ENCODE peak calls at places on chromosome 7, in seven cellular contexts. M is astrocyte of the cerebellum, H is fibroblast of lung, Z is coronary artery, O is heart left ventricle, A is A549, P is IMR-90. N is an unnamed sample.

GRCh38 chr7:66628361-66629221 is at the start of gene KCTD7:
- DNase-seq in Z (peak), A (peak), O (peak), P (peak), M (peak), H (peak), N (peak)

GRCh38 chr7:82697897-82698296 is 254.3 kb upstream of the CACNA2D1 start:
- DNase-seq in A (no peak), O (no peak), H (peak), M (peak), Z (no peak), P (peak), N (no peak)

GRCh38 chr7:158973440-158973839 is 117.1 kb downstream of the DYNC2I1 start:
- DNase-seq in O (no peak), A (no peak), P (no peak), Z (no peak), M (no peak), H (no peak), N (peak)

GRCh38 chr7:19376591-19376990 is 231.4 kb upstream of the FERD3L start:
- DNase-seq in H (peak), P (peak), M (no peak), A (no peak), O (no peak), Z (no peak), N (peak)

GRCh38 chr7:53191296-53191695 is 155.9 kb downstream of the POM121L12 start:
- DNase-seq in A (no peak), M (no peak), P (no peak), Z (no peak), O (no peak), H (no peak), N (no peak)

GRCh38 chr7:121138262-121138933 is 149.9 kb downstream of the CPED1 start:
- DNase-seq in M (no peak), P (no peak), O (no peak), H (peak), A (no peak), Z (no peak), N (peak)

GRCh38 chr7:70788276-70788675 is 343.7 kb upstream of the GALNT17 start:
- DNase-seq in Z (no peak), A (no peak), M (no peak), O (no peak), H (no peak), P (no peak), N (peak)

GRCh38 chr7:128206017-128206746 is 34.9 kb upstream of the LEP start:
- DNase-seq in Z (no peak), O (no peak), P (no peak), H (no peak), A (no peak), M (no peak), N (no peak)

GRCh38 chr7:66535414-66536329 is 93.0 kb upstream of the KCTD7 start:
- DNase-seq in Z (no peak), P (no peak), A (no peak), M (no peak), H (no peak), O (no peak), N (no peak)

GRCh38 chr7:149885191-149886017 is 11.6 kb downstream of the ATP6V0E2 start:
- DNase-seq in O (no peak), Z (peak), M (peak), A (no peak), P (no peak), H (no peak), N (no peak)

GRCh38 chr7:154178890-154179289 is 126.7 kb downstream of the DPP6 start:
- DNase-seq in Z (no peak), O (no peak), P (no peak), H (no peak), M (no peak), A (no peak), N (no peak)

GRCh38 chr7:44075296-44076075 is 6.8 kb downstream of the POLM start:
- DNase-seq in M (no peak), Z (no peak), O (peak), P (no peak), A (no peak), H (no peak), N (no peak)

GRCh38 chr7:73679709-73680108 is 3.5 kb downstream of the DNAJC30 start:
- DNase-seq in H (no peak), M (no peak), P (no peak), A (no peak), O (no peak), Z (no peak), N (no peak)

GRCh38 chr7:155621418-155621980 is 23.0 kb upstream of the RBM33 start:
- DNase-seq in M (no peak), A (no peak), O (no peak), Z (no peak), P (no peak), H (no peak), N (no peak)

GRCh38 chr7:155619634-155620271 is 24.7 kb upstream of the RBM33 start:
- DNase-seq in A (no peak), O (no peak), H (no peak), P (no peak), Z (no peak), M (no peak), N (no peak)

GRCh38 chr7:155620497-155620896 is 24.0 kb upstream of the RBM33 start:
- DNase-seq in O (no peak), M (no peak), A (no peak), H (no peak), P (no peak), Z (no peak), N (no peak)

GRCh38 chr7:155618708-155619633 is 25.5 kb upstream of the RBM33 start:
- DNase-seq in A (peak), M (no peak), Z (no peak), O (no peak), H (peak), P (peak), N (peak)
- H3K4me3 ChIP-seq in A (peak), M (no peak), Z (no peak), O (no peak), H (no peak), P (no peak), N (no peak)

DNA sequence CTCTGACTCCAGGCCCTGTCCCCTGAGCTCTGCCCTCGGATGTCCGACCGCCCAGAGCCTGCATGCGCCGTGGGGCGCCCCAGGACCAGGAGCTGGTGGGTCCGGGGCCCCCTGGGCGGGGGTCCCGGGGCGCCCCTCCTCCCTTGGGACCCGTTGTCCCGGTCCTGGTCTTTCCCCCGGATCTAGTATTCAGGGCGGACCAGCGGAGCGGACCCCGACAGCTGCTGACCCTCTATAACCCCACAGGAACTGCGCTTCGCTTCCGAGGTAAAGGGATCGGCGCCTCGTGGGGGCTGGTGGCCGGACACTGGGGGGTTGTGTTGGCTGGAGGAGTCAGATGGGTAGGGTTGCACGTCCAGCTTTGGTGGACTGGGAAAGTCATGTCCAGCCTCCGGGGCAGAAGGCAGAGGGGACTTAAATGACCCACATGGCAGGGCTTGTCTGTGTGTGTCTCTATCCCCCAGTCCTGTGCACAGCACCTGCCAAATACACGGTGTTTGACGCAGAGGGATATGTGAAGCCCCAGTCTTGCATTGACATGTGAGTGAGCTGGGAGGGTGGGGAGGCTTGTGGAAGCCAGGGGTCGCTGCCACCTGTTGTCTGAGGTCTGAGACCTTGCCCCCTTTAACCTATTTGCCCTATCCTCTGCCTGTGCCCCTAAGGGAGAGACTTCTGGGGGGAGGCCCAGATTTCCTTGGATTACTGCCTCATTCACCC is 548 bp downstream of the MOSPD3 start:
- DNase-seq in O (no peak), H (no peak), A (no peak), P (no peak), M (no peak), Z (no peak), N (no peak)
- TF ChIP-seq CTCF in O (no peak), H (peak), A (no peak), P (no peak), M (peak), Z (no peak), N (peak)

DNA sequence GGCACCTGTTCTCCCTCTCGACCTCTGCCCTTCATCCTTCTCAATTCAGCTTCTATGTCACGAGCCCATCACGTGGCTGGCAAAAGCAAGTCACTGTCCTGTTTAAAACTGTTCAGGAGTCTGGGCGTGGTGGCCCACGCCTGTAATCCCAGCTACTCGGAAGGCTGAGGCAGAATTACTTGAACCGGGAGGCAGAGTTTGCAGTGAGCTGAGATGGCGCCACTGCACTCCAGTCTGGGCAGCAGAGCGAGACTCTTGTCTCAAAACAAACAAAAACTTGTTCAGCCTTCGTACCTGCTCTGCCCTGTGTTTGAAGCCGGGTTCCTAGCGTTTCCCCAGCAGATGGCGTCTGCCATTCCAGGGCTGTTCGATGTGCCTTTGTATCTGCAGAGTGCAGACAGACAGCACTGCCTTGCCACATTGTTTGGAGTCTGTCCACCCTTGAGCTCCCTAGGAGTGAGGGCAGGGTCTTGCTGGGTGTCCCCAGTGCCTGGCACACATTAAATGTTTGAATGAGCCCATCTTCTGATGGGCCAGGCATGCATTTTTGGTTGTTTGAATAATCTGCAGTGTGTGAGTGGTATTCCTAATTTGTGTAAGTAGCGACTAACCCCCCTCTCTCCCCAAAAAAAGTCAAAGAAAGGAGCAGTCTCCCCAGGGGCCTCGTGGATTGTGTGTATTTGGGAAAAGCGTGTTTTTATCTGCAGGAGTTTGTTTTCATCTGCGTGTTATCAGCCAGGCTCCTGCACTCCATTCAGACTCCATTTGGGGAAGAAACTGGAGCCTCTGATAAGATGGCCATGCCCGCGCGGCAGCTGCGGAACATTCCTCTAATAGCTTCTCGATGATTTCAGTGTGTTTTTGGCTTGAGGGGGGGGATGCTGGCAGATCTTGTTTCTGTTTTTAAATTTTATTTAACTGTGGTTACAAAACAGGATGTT is 61.2 kb downstream of the DNAJB6 start:
- DNase-seq in O (peak), H (peak), M (no peak), P (peak), Z (no peak), A (peak), N (peak)
- H3K4me3 ChIP-seq in O (peak), H (peak), M (no peak), P (no peak), Z (peak), A (no peak), N (peak)

GRCh38 chr7:103071000-103071399 is 3.6 kb downstream of the FBXL13 start:
- DNase-seq in O (no peak), A (no peak), P (no peak), Z (no peak), H (no peak), M (no peak), N (no peak)

GRCh38 chr7:103063895-103064294 is 10.7 kb downstream of the FBXL13 start:
- DNase-seq in P (no peak), O (no peak), Z (no peak), A (peak), M (no peak), H (no peak), N (no peak)

GRCh38 chr7:103068429-103069403 is 5.9 kb downstream of the FBXL13 start:
- DNase-seq in P (no peak), H (no peak), Z (no peak), M (no peak), O (no peak), A (no peak), N (no peak)

DNA sequence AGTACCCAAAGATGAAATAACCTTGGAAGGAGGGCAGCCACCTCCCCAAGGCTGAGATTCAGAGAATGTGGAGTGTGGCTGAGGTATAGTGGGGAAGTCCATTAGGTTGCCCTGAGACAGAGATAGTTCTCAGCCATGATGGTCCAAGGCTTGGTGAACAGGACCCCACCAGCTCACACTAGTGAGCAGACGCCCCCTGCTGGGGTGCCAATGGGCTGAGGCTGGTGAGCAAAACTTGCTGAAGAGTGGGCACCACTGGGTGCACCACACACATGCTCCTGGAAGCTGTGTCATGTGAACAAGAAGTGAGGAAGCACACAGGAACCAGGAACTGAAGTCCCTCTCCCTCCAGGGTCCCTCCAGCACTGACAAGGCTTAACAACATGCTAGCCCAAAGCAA is 8.9 kb downstream of the FBXL13 start:
- DNase-seq in A (peak), O (no peak), H (peak), M (no peak), Z (no peak), P (peak), N (peak)
- TF ChIP-seq CTCF in A (peak), O (peak), H (peak), M (peak), Z (no peak), P (peak), N (peak)

GRCh38 chr7:1531979-1532455 is 1.5 kb downstream of the MAFK start:
- DNase-seq in Z (peak), M (no peak), H (no peak), A (no peak), P (no peak), O (no peak), N (no peak)

GRCh38 chr7:1532456-1533254 is 2.2 kb downstream of the MAFK start:
- DNase-seq in H (peak), P (peak), O (peak), Z (peak), A (peak), M (no peak), N (peak)

GRCh38 chr7:1534330-1535099 is 4.0 kb downstream of the MAFK start:
- DNase-seq in P (no peak), M (no peak), H (no peak), Z (peak), O (no peak), A (no peak), N (no peak)

GRCh38 chr7:1533569-1534329 is 3.2 kb downstream of the MAFK start:
- DNase-seq in H (peak), A (peak), Z (peak), P (peak), M (no peak), O (peak), N (peak)

GRCh38 chr7:1533255-1533568 is 2.7 kb downstream of the MAFK start:
- DNase-seq in P (no peak), Z (no peak), H (no peak), O (no peak), M (no peak), A (no peak), N (no peak)
- H3K4me3 ChIP-seq in P (peak), Z (peak), H (peak), O (peak), M (peak), A (peak), N (peak)

DNA sequence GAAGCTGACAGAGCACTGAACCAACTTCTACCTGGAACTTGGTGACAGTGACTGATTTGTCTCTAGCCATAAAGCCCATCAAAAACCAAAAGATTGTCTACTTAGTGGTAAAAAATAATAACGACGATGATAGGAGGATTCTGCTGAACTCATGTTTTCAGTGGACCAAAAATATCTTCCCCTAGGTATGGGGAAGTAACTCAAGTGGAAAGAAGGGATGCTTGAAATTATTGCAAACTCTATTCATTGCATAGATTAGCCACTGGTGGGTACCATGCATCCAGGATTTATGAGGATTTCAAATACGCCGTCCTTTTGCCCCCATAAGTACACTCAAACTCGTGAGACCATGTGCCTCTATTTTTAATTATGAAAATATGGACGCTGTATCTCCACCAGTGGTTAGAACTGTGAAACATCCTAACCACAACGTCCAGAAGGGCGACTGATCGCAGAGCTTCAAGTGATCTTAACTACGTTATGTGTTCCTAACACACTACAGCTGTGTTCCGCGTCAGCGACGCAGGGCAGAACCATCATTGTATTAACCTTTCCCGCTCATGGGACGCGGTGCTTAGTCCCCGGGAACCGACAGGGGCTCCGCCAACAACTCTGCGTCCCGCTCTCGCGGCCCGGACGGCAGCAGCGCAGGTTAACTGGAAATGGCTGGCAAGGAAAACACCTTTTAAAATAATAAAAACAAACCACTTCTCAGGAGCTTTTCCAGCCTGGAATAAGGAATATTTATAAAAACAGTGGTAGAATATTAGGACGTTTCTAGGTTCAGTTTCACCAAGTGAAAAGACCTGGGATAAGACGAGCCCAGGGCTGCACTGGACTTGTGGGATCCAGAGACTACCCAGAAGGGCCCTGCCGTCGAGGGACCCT is 776 bp downstream of the PEX1 start:
- DNase-seq in A (peak), Z (no peak), M (peak), P (peak), H (peak), O (peak), N (peak)
- TF ChIP-seq CTCF in A (no peak), Z (no peak), M (peak), P (peak), H (peak), O (no peak), N (peak)

GRCh38 chr7:100866721-100867039 is 507 bp upstream of the TRIP6 start:
- DNase-seq in M (no peak), A (no peak), O (no peak), P (no peak), H (no peak), Z (no peak), N (no peak)
- H3K4me3 ChIP-seq in M (peak), A (peak), O (peak), P (peak), H (peak), Z (peak), N (peak)

GRCh38 chr7:1593091-1593866 is 23.4 kb upstream of the PSMG3 start:
- DNase-seq in O (no peak), M (no peak), A (peak), P (no peak), H (no peak), Z (no peak), N (peak)
- TF ChIP-seq CTCF in O (peak), M (no peak), A (peak), P (peak), H (peak), Z (no peak), N (peak)

DNA sequence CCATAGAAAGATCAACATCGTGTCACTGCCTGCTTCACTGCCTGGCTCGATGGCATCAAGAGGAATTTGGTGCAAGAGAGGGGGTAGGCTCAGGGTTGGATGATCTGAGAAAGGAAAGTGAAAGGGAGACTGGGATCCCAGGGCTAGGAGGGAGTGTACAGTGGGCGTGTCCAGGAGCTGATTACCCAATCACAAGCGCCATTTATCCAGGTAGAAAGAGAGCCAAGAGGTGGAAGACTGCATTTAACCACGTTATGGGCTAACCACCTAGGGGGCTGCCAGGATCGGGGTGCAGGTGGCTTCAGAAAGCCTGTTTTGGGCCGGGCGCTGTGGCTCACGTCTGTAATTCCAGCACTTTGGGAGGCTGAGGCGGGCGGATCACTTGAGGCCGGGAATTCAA is 10.3 kb downstream of the PODXL start:
- DNase-seq in Z (no peak), O (no peak), H (no peak), P (no peak), M (no peak), A (no peak), N (peak)
- H3K4me3 ChIP-seq in Z (no peak), O (no peak), H (no peak), P (no peak), M (no peak), A (no peak), N (no peak)

DNA sequence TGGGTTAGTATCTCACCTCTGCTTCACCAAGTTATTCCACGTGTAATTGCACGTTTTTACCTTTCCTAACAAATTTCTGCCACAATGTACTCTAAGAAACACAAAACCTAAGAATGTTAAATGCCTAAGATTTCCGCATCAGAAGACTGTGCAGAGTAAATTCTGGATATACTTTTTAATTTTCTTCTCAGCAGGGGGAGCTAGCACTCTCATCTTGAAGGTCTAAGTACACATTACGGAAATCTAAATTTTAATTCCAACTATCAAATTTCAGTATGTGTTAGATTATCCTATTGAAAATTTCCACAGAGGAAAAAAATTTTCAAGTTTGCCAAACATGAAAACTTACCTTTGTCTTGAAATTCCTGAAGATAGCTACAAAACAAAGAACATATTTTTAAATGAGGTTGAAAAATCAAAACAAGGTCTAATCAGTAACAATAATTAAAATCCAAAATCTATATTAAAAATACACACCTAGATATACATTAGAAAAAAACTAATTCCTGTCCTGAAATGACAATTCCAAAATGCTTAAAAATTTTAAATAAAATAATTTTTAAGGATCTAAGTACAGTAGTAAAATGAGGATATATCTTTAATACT is 10.5 kb downstream of the SKAP2 start:
- DNase-seq in P (peak), M (peak), Z (no peak), H (peak), A (no peak), O (no peak), N (peak)
- TF ChIP-seq CTCF in P (peak), M (peak), Z (peak), H (peak), A (peak), O (peak), N (peak)

N was measured in fibroblast of villous mesenchyme.